ENCODE peak calls at places on chromosomes 12 and 14, in six cellular contexts. One of them, this sample, is unnamed.

GRCh38 chr14:62031504-62031903 is 269.3 kb downstream of the SNAPC1 start:
- DNase-seq in EL: no peak
- DNase-seq in NCI-H460: no peak
- DNase-seq in colonic mucosa: no peak
- DNase-seq in fibroblast of the conjunctiva: no peak
- DNase-seq in NCI-H748 treated with DMSO at 0.1 percent for 48 hours: no peak
- DNase-seq in this sample: no peak

GRCh38 chr14:101636081-101636560 is 74.8 kb downstream of the DIO3 start:
- DNase-seq in EL: no peak
- DNase-seq in NCI-H460: no peak
- DNase-seq in colonic mucosa: no peak
- DNase-seq in fibroblast of the conjunctiva: no peak
- DNase-seq in NCI-H748 treated with DMSO at 0.1 percent for 48 hours: no peak
- DNase-seq in this sample: no peak

GRCh38 chr14:99803106-99803437 is 9.9 kb downstream of the EML1 start:
- DNase-seq in EL: no peak
- DNase-seq in NCI-H460: no peak
- DNase-seq in colonic mucosa: no peak
- DNase-seq in fibroblast of the conjunctiva: no peak
- DNase-seq in NCI-H748 treated with DMSO at 0.1 percent for 48 hours: no peak
- DNase-seq in this sample: no peak

GRCh38 chr14:90839024-90839888 is 23.0 kb upstream of the TTC7B start:
- DNase-seq in EL: peak; percentile 58
- DNase-seq in NCI-H460: no peak
- DNase-seq in colonic mucosa: no peak
- DNase-seq in fibroblast of the conjunctiva: peak; percentile 12
- DNase-seq in NCI-H748 treated with DMSO at 0.1 percent for 48 hours: no peak
- DNase-seq in this sample: no peak

GRCh38 chr14:78530078-78530477 is 359.9 kb downstream of the NRXN3 start:
- DNase-seq in EL: peak; percentile 18
- DNase-seq in NCI-H460: peak; percentile 13
- DNase-seq in colonic mucosa: no peak
- DNase-seq in fibroblast of the conjunctiva: no peak
- DNase-seq in NCI-H748 treated with DMSO at 0.1 percent for 48 hours: no peak
- DNase-seq in this sample: no peak

GRCh38 chr12:132430838-132431826 is 58.8 kb upstream of the FBRSL1 start:
- DNase-seq in EL: no peak
- DNase-seq in NCI-H460: no peak
- DNase-seq in colonic mucosa: peak; percentile 60
- DNase-seq in fibroblast of the conjunctiva: no peak
- DNase-seq in NCI-H748 treated with DMSO at 0.1 percent for 48 hours: no peak
- DNase-seq in this sample: no peak

GRCh38 chr12:111584959-111585358 is 14.2 kb downstream of the ATXN2 start:
- DNase-seq in EL: peak; percentile 64
- DNase-seq in NCI-H460: no peak
- DNase-seq in colonic mucosa: no peak
- DNase-seq in fibroblast of the conjunctiva: no peak
- DNase-seq in NCI-H748 treated with DMSO at 0.1 percent for 48 hours: no peak
- DNase-seq in this sample: no peak

GRCh38 chr12:263574-263973 is 938 bp upstream of the SLC6A13 start:
- DNase-seq in EL: peak; percentile 60
- DNase-seq in NCI-H460: no peak
- DNase-seq in colonic mucosa: no peak
- DNase-seq in fibroblast of the conjunctiva: no peak
- DNase-seq in NCI-H748 treated with DMSO at 0.1 percent for 48 hours: no peak
- DNase-seq in this sample: no peak

GRCh38 chr12:24719293-24719721 is 229.6 kb downstream of the BCAT1 start:
- DNase-seq in EL: peak; percentile 93
- DNase-seq in NCI-H460: no peak
- DNase-seq in colonic mucosa: no peak
- DNase-seq in fibroblast of the conjunctiva: no peak
- DNase-seq in NCI-H748 treated with DMSO at 0.1 percent for 48 hours: no peak
- DNase-seq in this sample: no peak

GRCh38 chr12:128424931-128425431 is 158.0 kb downstream of the TMEM132C start:
- DNase-seq in EL: no peak
- DNase-seq in NCI-H460: no peak
- DNase-seq in colonic mucosa: no peak
- DNase-seq in fibroblast of the conjunctiva: no peak
- DNase-seq in NCI-H748 treated with DMSO at 0.1 percent for 48 hours: no peak
- DNase-seq in this sample: no peak

GRCh38 chr12:991350-992278 is 591 bp downstream of the ERC1 start:
- DNase-seq in EL: peak; percentile 17
- DNase-seq in NCI-H460: no peak
- DNase-seq in colonic mucosa: no peak
- DNase-seq in fibroblast of the conjunctiva: no peak
- DNase-seq in NCI-H748 treated with DMSO at 0.1 percent for 48 hours: peak; percentile 61
- DNase-seq in this sample: no peak

This sample was measured in GF-D8.